ENCODE peak calls at places on chromosomes 16 and 17, in four cellular contexts. J is fibroblast of pulmonary artery, E is head of caudate nucleus, B is NCI-H1417. P is an unnamed sample.

GRCh38 chr17:44122825-44123355 is 551 bp downstream of the HDAC5 start:
- DNase-seq in J (no peak), E (no peak), B (no peak), P (no peak)

GRCh38 chr16:17776465-17776864 is 305.7 kb upstream of the XYLT1 start:
- DNase-seq in J (no peak), E (no peak), B (no peak), P (no peak)

GRCh38 chr16:8588703-8589292 is 1.5 kb downstream of the TMEM114 start:
- DNase-seq in J (no peak), E (no peak), B (no peak), P (no peak)

GRCh38 chr16:29664133-29664912 is 1.3 kb downstream of the SPN start:
- DNase-seq in J (no peak), E (peak), B (no peak), P (no peak)

GRCh38 chr17:79922161-79922569 is 82.9 kb upstream of the CBX4 start:
- DNase-seq in J (no peak), E (no peak), B (no peak), P (no peak)

GRCh38 chr17:80831481-80831880 is 160.2 kb upstream of the CHMP6 start:
- DNase-seq in J (no peak), E (no peak), B (no peak), P (no peak)

GRCh38 chr16:27689711-27690110 is 139.8 kb downstream of the KATNIP start:
- DNase-seq in J (no peak), E (no peak), B (no peak), P (no peak)

GRCh38 chr16:79651363-79651762 is 50.8 kb upstream of the MAF start:
- DNase-seq in J (peak), E (peak), B (no peak), P (peak)

GRCh38 chr16:22694887-22695382 is 119.0 kb upstream of the HS3ST2 start:
- DNase-seq in J (peak), E (no peak), B (no peak), P (peak)

GRCh38 chr17:1475321-1475854 is 17.1 kb downstream of the MYO1C start:
- DNase-seq in J (no peak), E (no peak), B (no peak), P (no peak)